ENCODE peak calls at places on chromosomes 13 and 19, in eight cellular contexts. One of them, this sample, is unnamed.

GRCh38 chr13:114303700-114304327 is 10.5 kb upstream of the CHAMP1 start:
- DNase-seq in effector CD4-positive, alpha-beta T cell: no peak
- DNase-seq in M059J: no peak
- DNase-seq in T-cell: no peak
- DNase-seq in GM23338: no peak
- DNase-seq in myocyte: no peak
- DNase-seq in stimulated activated naive CD4-positive, alpha-beta T cell: no peak
- DNase-seq in foreskin fibroblast: no peak
- DNase-seq in this sample: no peak

GRCh38 chr19:9308091-9308490 is 1.5 kb downstream of the ZNF699 start:
- DNase-seq in myocyte: no peak
- DNase-seq in T-cell: no peak
- DNase-seq in stimulated activated naive CD4-positive, alpha-beta T cell: no peak
- DNase-seq in effector CD4-positive, alpha-beta T cell: no peak
- DNase-seq in M059J: peak
- DNase-seq in GM23338: no peak
- DNase-seq in foreskin fibroblast: no peak
- DNase-seq in this sample: no peak

GRCh38 chr19:40416918-40417713 is 3.9 kb upstream of the PRX start:
- DNase-seq in stimulated activated naive CD4-positive, alpha-beta T cell: no peak
- DNase-seq in GM23338: no peak
- DNase-seq in myocyte: peak
- DNase-seq in foreskin fibroblast: no peak
- DNase-seq in effector CD4-positive, alpha-beta T cell: no peak
- DNase-seq in M059J: peak
- DNase-seq in T-cell: no peak
- DNase-seq in this sample: no peak

GRCh38 chr13:33072282-33072681 is 56.1 kb downstream of the KL start:
- DNase-seq in T-cell: no peak
- DNase-seq in M059J: no peak
- DNase-seq in stimulated activated naive CD4-positive, alpha-beta T cell: no peak
- DNase-seq in foreskin fibroblast: no peak
- DNase-seq in effector CD4-positive, alpha-beta T cell: no peak
- DNase-seq in myocyte: no peak
- DNase-seq in GM23338: no peak
- DNase-seq in this sample: no peak

GRCh38 chr19:38635483-38636399 is 11.7 kb upstream of the ACTN4 start:
- DNase-seq in stimulated activated naive CD4-positive, alpha-beta T cell: no peak
- DNase-seq in myocyte: no peak
- DNase-seq in T-cell: no peak
- DNase-seq in effector CD4-positive, alpha-beta T cell: no peak
- DNase-seq in M059J: no peak
- DNase-seq in foreskin fibroblast: no peak
- DNase-seq in GM23338: no peak
- DNase-seq in this sample: no peak

GRCh38 chr19:11142528-11143171 is 12.9 kb downstream of the SPC24 start:
- DNase-seq in myocyte: peak
- DNase-seq in foreskin fibroblast: peak
- DNase-seq in stimulated activated naive CD4-positive, alpha-beta T cell: no peak
- DNase-seq in T-cell: no peak
- DNase-seq in M059J: peak
- DNase-seq in GM23338: peak
- DNase-seq in effector CD4-positive, alpha-beta T cell: no peak
- DNase-seq in this sample: peak

GRCh38 chr19:12364391-12365093 is 941 bp downstream of the ZNF442 start:
- DNase-seq in myocyte: peak
- DNase-seq in M059J: peak
- DNase-seq in GM23338: peak
- DNase-seq in stimulated activated naive CD4-positive, alpha-beta T cell: no peak
- DNase-seq in T-cell: no peak
- DNase-seq in foreskin fibroblast: peak
- DNase-seq in effector CD4-positive, alpha-beta T cell: no peak
- DNase-seq in this sample: peak

GRCh38 chr19:47613165-47614146 is 4.5 kb downstream of the BICRA start:
- DNase-seq in GM23338: peak
- DNase-seq in foreskin fibroblast: peak
- DNase-seq in effector CD4-positive, alpha-beta T cell: no peak
- DNase-seq in stimulated activated naive CD4-positive, alpha-beta T cell: no peak
- DNase-seq in myocyte: no peak
- DNase-seq in M059J: peak
- DNase-seq in T-cell: no peak
- DNase-seq in this sample: peak

GRCh38 chr13:39450176-39450575 is 152.8 kb downstream of the LHFPL6 start:
- DNase-seq in T-cell: no peak
- DNase-seq in M059J: no peak
- DNase-seq in foreskin fibroblast: no peak
- DNase-seq in myocyte: no peak
- DNase-seq in effector CD4-positive, alpha-beta T cell: no peak
- DNase-seq in stimulated activated naive CD4-positive, alpha-beta T cell: no peak
- DNase-seq in GM23338: no peak
- DNase-seq in this sample: no peak

GRCh38 chr19:12786149-12786870 is 5.0 kb upstream of the JUNB start:
- DNase-seq in foreskin fibroblast: no peak
- DNase-seq in myocyte: peak
- DNase-seq in effector CD4-positive, alpha-beta T cell: no peak
- DNase-seq in T-cell: no peak
- DNase-seq in GM23338: no peak
- DNase-seq in stimulated activated naive CD4-positive, alpha-beta T cell: no peak
- DNase-seq in M059J: no peak
- DNase-seq in this sample: no peak

GRCh38 chr13:110396913-110397379 is 89.9 kb downstream of the COL4A2 start:
- DNase-seq in effector CD4-positive, alpha-beta T cell: no peak
- DNase-seq in foreskin fibroblast: peak
- DNase-seq in myocyte: peak
- DNase-seq in GM23338: no peak
- DNase-seq in M059J: peak
- DNase-seq in stimulated activated naive CD4-positive, alpha-beta T cell: no peak
- DNase-seq in T-cell: no peak
- DNase-seq in this sample: no peak

GRCh38 chr19:29560313-29561075 is 34.7 kb downstream of the VSTM2B start:
- DNase-seq in GM23338: no peak
- DNase-seq in T-cell: no peak
- DNase-seq in stimulated activated naive CD4-positive, alpha-beta T cell: no peak
- DNase-seq in effector CD4-positive, alpha-beta T cell: no peak
- DNase-seq in M059J: no peak
- DNase-seq in foreskin fibroblast: no peak
- DNase-seq in myocyte: no peak
- DNase-seq in this sample: no peak

GRCh38 chr19:29528350-29528945 is 2.7 kb downstream of the VSTM2B start:
- DNase-seq in effector CD4-positive, alpha-beta T cell: peak
- DNase-seq in stimulated activated naive CD4-positive, alpha-beta T cell: no peak
- DNase-seq in GM23338: peak
- DNase-seq in myocyte: peak
- DNase-seq in M059J: peak
- DNase-seq in T-cell: no peak
- DNase-seq in foreskin fibroblast: peak
- DNase-seq in this sample: peak

GRCh38 chr19:40523322-40524047 is 53.2 kb upstream of the SHKBP1 start:
- DNase-seq in myocyte: peak
- DNase-seq in T-cell: peak
- DNase-seq in GM23338: peak
- DNase-seq in stimulated activated naive CD4-positive, alpha-beta T cell: no peak
- DNase-seq in foreskin fibroblast: peak
- DNase-seq in effector CD4-positive, alpha-beta T cell: peak
- DNase-seq in M059J: peak
- DNase-seq in this sample: peak

GRCh38 chr19:45076851-45077730 is 813 bp upstream of the ZNF296 start:
- DNase-seq in myocyte: no peak
- DNase-seq in stimulated activated naive CD4-positive, alpha-beta T cell: no peak
- DNase-seq in effector CD4-positive, alpha-beta T cell: no peak
- DNase-seq in foreskin fibroblast: no peak
- DNase-seq in GM23338: peak
- DNase-seq in T-cell: no peak
- DNase-seq in M059J: no peak
- DNase-seq in this sample: peak

GRCh38 chr19:11137542-11138384 is 17.8 kb downstream of the SPC24 start:
- DNase-seq in effector CD4-positive, alpha-beta T cell: peak
- DNase-seq in T-cell: peak
- DNase-seq in GM23338: peak
- DNase-seq in myocyte: peak
- DNase-seq in stimulated activated naive CD4-positive, alpha-beta T cell: peak
- DNase-seq in M059J: peak
- DNase-seq in foreskin fibroblast: peak
- DNase-seq in this sample: peak